ENCODE peak calls at places on chromosomes 2 and 18, in seven cellular contexts. One of them, this sample, is unnamed.

GRCh38 chr2:186195726-186196125 is 290.3 kb upstream of the ZC3H15 start:
- DNase-seq in sigmoid colon: no peak
- DNase-seq in foreskin keratinocyte: no peak
- DNase-seq in cardiac muscle cell: no peak
- DNase-seq in astrocyte: no peak
- DNase-seq in Peyer's patch: no peak
- DNase-seq in nephron progenitor cell: no peak
- DNase-seq in this sample: no peak

GRCh38 chr2:27705851-27706622 is 42.3 kb downstream of the SLC4A1AP start:
- DNase-seq in Peyer's patch: no peak
- DNase-seq in nephron progenitor cell: no peak
- DNase-seq in astrocyte: peak; percentile 100
- DNase-seq in cardiac muscle cell: peak; percentile 93
- DNase-seq in sigmoid colon: peak; percentile 75
- DNase-seq in foreskin keratinocyte: peak; percentile 100
- DNase-seq in this sample: peak; percentile 84

GRCh38 chr2:136809987-136810386 is 44.6 kb downstream of the THSD7B start:
- DNase-seq in nephron progenitor cell: no peak
- DNase-seq in sigmoid colon: no peak
- DNase-seq in Peyer's patch: no peak
- DNase-seq in astrocyte: no peak
- DNase-seq in foreskin keratinocyte: no peak
- DNase-seq in cardiac muscle cell: no peak
- DNase-seq in this sample: no peak

GRCh38 chr18:4842287-4842686 is 354.8 kb downstream of the AKAIN1 start:
- DNase-seq in nephron progenitor cell: no peak
- DNase-seq in foreskin keratinocyte: peak; percentile 95
- DNase-seq in cardiac muscle cell: no peak
- DNase-seq in sigmoid colon: no peak
- DNase-seq in astrocyte: no peak
- DNase-seq in Peyer's patch: no peak
- DNase-seq in this sample: no peak

GRCh38 chr2:33133436-33133835 is 186.7 kb downstream of the LTBP1 start:
- DNase-seq in foreskin keratinocyte: no peak
- DNase-seq in sigmoid colon: peak; percentile 71
- DNase-seq in astrocyte: peak; percentile 45
- DNase-seq in nephron progenitor cell: no peak
- DNase-seq in cardiac muscle cell: peak; percentile 64
- DNase-seq in Peyer's patch: no peak
- DNase-seq in this sample: no peak

GRCh38 chr2:156896294-156896693 is 361.2 kb upstream of the GALNT5 start:
- DNase-seq in cardiac muscle cell: no peak
- DNase-seq in astrocyte: peak; percentile 70
- DNase-seq in nephron progenitor cell: no peak
- DNase-seq in sigmoid colon: no peak
- DNase-seq in foreskin keratinocyte: peak; percentile 74
- DNase-seq in Peyer's patch: no peak
- DNase-seq in this sample: no peak

GRCh38 chr2:199742884-199743283 is 108.1 kb downstream of the FTCDNL1 start:
- DNase-seq in foreskin keratinocyte: no peak
- DNase-seq in nephron progenitor cell: no peak
- DNase-seq in astrocyte: no peak
- DNase-seq in Peyer's patch: no peak
- DNase-seq in cardiac muscle cell: no peak
- DNase-seq in sigmoid colon: no peak
- DNase-seq in this sample: no peak

GRCh38 chr18:76377359-76377756 is 117.7 kb downstream of the ZNF516 start:
- DNase-seq in cardiac muscle cell: no peak
- DNase-seq in astrocyte: no peak
- DNase-seq in foreskin keratinocyte: no peak
- DNase-seq in nephron progenitor cell: no peak
- DNase-seq in sigmoid colon: peak; percentile 74
- DNase-seq in Peyer's patch: no peak
- DNase-seq in this sample: peak; percentile 50

GRCh38 chr18:712401-713134 is at the start of gene ENOSF1:
- DNase-seq in nephron progenitor cell: peak; percentile 85
- DNase-seq in Peyer's patch: peak; percentile 56
- DNase-seq in sigmoid colon: peak; percentile 93
- DNase-seq in cardiac muscle cell: peak; percentile 94
- DNase-seq in foreskin keratinocyte: peak; percentile 71
- DNase-seq in astrocyte: peak; percentile 59
- DNase-seq in this sample: peak; percentile 91

GRCh38 chr2:9699139-9699823 is 68.5 kb upstream of the YWHAQ start:
- DNase-seq in nephron progenitor cell: no peak
- DNase-seq in sigmoid colon: peak; percentile 12
- DNase-seq in astrocyte: peak; percentile 83
- DNase-seq in foreskin keratinocyte: peak; percentile 74
- DNase-seq in Peyer's patch: no peak
- DNase-seq in cardiac muscle cell: peak; percentile 60
- DNase-seq in this sample: no peak

GRCh38 chr18:47996091-47996541 is 65.7 kb upstream of the SMAD2 start:
- DNase-seq in sigmoid colon: no peak
- DNase-seq in cardiac muscle cell: no peak
- DNase-seq in astrocyte: no peak
- DNase-seq in foreskin keratinocyte: no peak
- DNase-seq in Peyer's patch: no peak
- DNase-seq in nephron progenitor cell: no peak
- DNase-seq in this sample: no peak

GRCh38 chr2:30235008-30235655 is 3.8 kb downstream of the LBH start:
- DNase-seq in Peyer's patch: peak; percentile 50
- DNase-seq in nephron progenitor cell: no peak
- DNase-seq in foreskin keratinocyte: no peak
- DNase-seq in sigmoid colon: peak; percentile 62
- DNase-seq in astrocyte: no peak
- DNase-seq in cardiac muscle cell: no peak
- DNase-seq in this sample: peak; percentile 57

GRCh38 chr18:13604751-13605150 is 121.6 kb downstream of the FAM210A start:
- DNase-seq in cardiac muscle cell: no peak
- DNase-seq in foreskin keratinocyte: no peak
- DNase-seq in sigmoid colon: no peak
- DNase-seq in astrocyte: no peak
- DNase-seq in Peyer's patch: no peak
- DNase-seq in nephron progenitor cell: no peak
- DNase-seq in this sample: no peak

GRCh38 chr2:158414538-158414937 is 42.0 kb downstream of the CCDC148 start:
- DNase-seq in cardiac muscle cell: peak; percentile 21
- DNase-seq in sigmoid colon: no peak
- DNase-seq in nephron progenitor cell: no peak
- DNase-seq in astrocyte: peak; percentile 71
- DNase-seq in foreskin keratinocyte: peak; percentile 56
- DNase-seq in Peyer's patch: no peak
- DNase-seq in this sample: no peak

GRCh38 chr2:33034784-33035183 is 88.0 kb downstream of the LTBP1 start:
- DNase-seq in nephron progenitor cell: no peak
- DNase-seq in cardiac muscle cell: peak; percentile 62
- DNase-seq in sigmoid colon: no peak
- DNase-seq in foreskin keratinocyte: no peak
- DNase-seq in astrocyte: peak; percentile 56
- DNase-seq in Peyer's patch: no peak
- DNase-seq in this sample: no peak

GRCh38 chr18:79684787-79685186 is 5.2 kb downstream of the CTDP1 start:
- DNase-seq in Peyer's patch: no peak
- DNase-seq in astrocyte: no peak
- DNase-seq in cardiac muscle cell: peak; percentile 3
- DNase-seq in sigmoid colon: no peak
- DNase-seq in nephron progenitor cell: no peak
- DNase-seq in foreskin keratinocyte: no peak
- DNase-seq in this sample: no peak

GRCh38 chr2:97870396-97870843 is 125.3 kb downstream of the TMEM131 start:
- DNase-seq in foreskin keratinocyte: peak; percentile 76
- DNase-seq in sigmoid colon: no peak
- DNase-seq in nephron progenitor cell: no peak
- DNase-seq in cardiac muscle cell: peak; percentile 74
- DNase-seq in astrocyte: peak; percentile 94
- DNase-seq in Peyer's patch: peak; percentile 43
- DNase-seq in this sample: no peak

GRCh38 chr18:58491773-58492752 is 136.8 kb downstream of the ALPK2 start:
- DNase-seq in nephron progenitor cell: no peak
- DNase-seq in cardiac muscle cell: no peak
- DNase-seq in sigmoid colon: peak; percentile 46
- DNase-seq in astrocyte: no peak
- DNase-seq in Peyer's patch: no peak
- DNase-seq in foreskin keratinocyte: no peak
- DNase-seq in this sample: no peak
- TF ChIP-seq CTCF in nephron progenitor cell: no peak
- TF ChIP-seq CTCF in cardiac muscle cell: no peak
- TF ChIP-seq CTCF in sigmoid colon: no peak
- TF ChIP-seq CTCF in astrocyte: no peak
- TF ChIP-seq CTCF in Peyer's patch: no peak
- TF ChIP-seq CTCF in foreskin keratinocyte: peak; percentile 3
- TF ChIP-seq CTCF in this sample: no peak

GRCh38 chr2:69583434-69583833 is 60.1 kb downstream of the AAK1 start:
- DNase-seq in Peyer's patch: no peak
- DNase-seq in astrocyte: no peak
- DNase-seq in sigmoid colon: no peak
- DNase-seq in cardiac muscle cell: no peak
- DNase-seq in foreskin keratinocyte: no peak
- DNase-seq in nephron progenitor cell: no peak
- DNase-seq in this sample: no peak
- TF ChIP-seq CTCF in Peyer's patch: no peak
- TF ChIP-seq CTCF in astrocyte: no peak
- TF ChIP-seq CTCF in sigmoid colon: no peak
- TF ChIP-seq CTCF in cardiac muscle cell: no peak
- TF ChIP-seq CTCF in foreskin keratinocyte: no peak
- TF ChIP-seq CTCF in nephron progenitor cell: no peak
- TF ChIP-seq CTCF in this sample: no peak

GRCh38 chr2:240166761-240167587 is 26.5 kb upstream of the OTOS start:
- DNase-seq in astrocyte: no peak
- DNase-seq in cardiac muscle cell: no peak
- DNase-seq in sigmoid colon: peak; percentile 49
- DNase-seq in Peyer's patch: no peak
- DNase-seq in foreskin keratinocyte: no peak
- DNase-seq in nephron progenitor cell: no peak
- DNase-seq in this sample: peak; percentile 67
- TF ChIP-seq CTCF in astrocyte: no peak
- TF ChIP-seq CTCF in cardiac muscle cell: no peak
- TF ChIP-seq CTCF in sigmoid colon: no peak
- TF ChIP-seq CTCF in Peyer's patch: no peak
- TF ChIP-seq CTCF in foreskin keratinocyte: no peak
- TF ChIP-seq CTCF in nephron progenitor cell: no peak
- TF ChIP-seq CTCF in this sample: no peak

DNA sequence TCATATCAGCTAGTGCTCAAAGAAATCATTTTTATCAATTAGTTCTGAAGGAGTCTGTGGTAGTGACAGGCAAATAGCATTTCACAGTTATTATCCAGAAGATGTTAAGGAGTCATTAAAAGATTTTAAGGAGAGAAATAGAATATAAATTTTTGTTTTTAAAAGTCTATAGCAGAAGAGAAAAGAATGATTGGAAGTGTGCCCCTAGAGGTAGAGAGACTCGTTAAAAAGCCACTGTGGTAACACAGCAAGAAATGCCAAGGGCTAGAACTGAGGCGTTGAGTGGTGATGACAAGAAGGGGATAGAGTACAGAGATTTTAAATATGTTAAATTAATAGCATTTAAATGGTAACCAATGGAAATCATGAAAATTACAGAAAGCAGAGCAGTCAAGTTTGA is 78.3 kb downstream of the VWC2L start:
- DNase-seq in foreskin keratinocyte: no peak
- DNase-seq in Peyer's patch: no peak
- DNase-seq in sigmoid colon: no peak
- DNase-seq in cardiac muscle cell: no peak
- DNase-seq in nephron progenitor cell: no peak
- DNase-seq in astrocyte: no peak
- DNase-seq in this sample: no peak
- TF ChIP-seq CTCF in foreskin keratinocyte: peak; percentile 7
- TF ChIP-seq CTCF in Peyer's patch: no peak
- TF ChIP-seq CTCF in sigmoid colon: no peak
- TF ChIP-seq CTCF in cardiac muscle cell: no peak
- TF ChIP-seq CTCF in nephron progenitor cell: no peak
- TF ChIP-seq CTCF in astrocyte: no peak
- TF ChIP-seq CTCF in this sample: no peak

GRCh38 chr18:37484893-37485834 is 80.4 kb downstream of the CELF4 start:
- DNase-seq in sigmoid colon: no peak
- DNase-seq in foreskin keratinocyte: peak; percentile 32
- DNase-seq in Peyer's patch: no peak
- DNase-seq in nephron progenitor cell: peak; percentile 65
- DNase-seq in cardiac muscle cell: peak; percentile 73
- DNase-seq in astrocyte: no peak
- DNase-seq in this sample: no peak
- TF ChIP-seq CTCF in sigmoid colon: no peak
- TF ChIP-seq CTCF in foreskin keratinocyte: peak; percentile 64
- TF ChIP-seq CTCF in Peyer's patch: peak; percentile 26
- TF ChIP-seq CTCF in nephron progenitor cell: peak; percentile 24
- TF ChIP-seq CTCF in cardiac muscle cell: peak; percentile 29
- TF ChIP-seq CTCF in astrocyte: no peak
- TF ChIP-seq CTCF in this sample: no peak

GRCh38 chr2:34567128-34567527 is 968.0 kb upstream of the FAM98A start:
- DNase-seq in Peyer's patch: no peak
- DNase-seq in sigmoid colon: no peak
- DNase-seq in foreskin keratinocyte: no peak
- DNase-seq in astrocyte: no peak
- DNase-seq in nephron progenitor cell: no peak
- DNase-seq in cardiac muscle cell: no peak
- DNase-seq in this sample: no peak

DNA sequence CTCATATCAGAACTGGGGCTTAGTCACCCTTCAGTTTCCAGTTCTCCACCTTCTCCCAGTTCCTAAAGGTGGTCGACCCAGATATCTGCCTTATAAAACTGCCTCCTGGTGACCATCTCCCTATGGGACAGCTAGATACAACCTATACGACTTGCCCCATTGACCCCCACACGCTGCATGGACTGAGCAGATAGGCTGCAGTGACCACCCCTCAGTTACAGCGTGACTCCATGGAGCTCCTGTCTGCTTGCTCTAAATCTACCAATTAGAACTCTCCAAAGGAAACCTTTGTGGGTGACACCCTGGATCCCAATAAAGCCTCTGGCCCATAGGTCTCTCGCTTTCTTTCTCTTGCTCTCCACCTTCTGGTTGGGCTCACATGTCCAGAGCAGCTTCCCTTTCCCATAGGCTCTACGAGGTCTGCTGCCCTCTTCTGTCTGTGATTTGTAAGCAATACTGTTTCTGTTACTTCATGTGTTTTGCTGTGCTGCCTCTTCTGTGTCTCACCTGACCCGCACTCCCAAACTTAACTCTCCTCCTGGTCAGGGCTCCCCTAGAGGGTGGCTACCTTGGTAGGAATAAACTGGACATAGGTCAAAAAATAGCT is 971.3 kb upstream of the FAM98A start:
- DNase-seq in nephron progenitor cell: peak; percentile 14
- DNase-seq in astrocyte: no peak
- DNase-seq in foreskin keratinocyte: peak; percentile 61
- DNase-seq in sigmoid colon: no peak
- DNase-seq in cardiac muscle cell: no peak
- DNase-seq in Peyer's patch: no peak
- DNase-seq in this sample: no peak
- TF ChIP-seq CTCF in nephron progenitor cell: peak; percentile 31
- TF ChIP-seq CTCF in astrocyte: no peak
- TF ChIP-seq CTCF in foreskin keratinocyte: peak; percentile 66
- TF ChIP-seq CTCF in sigmoid colon: no peak
- TF ChIP-seq CTCF in cardiac muscle cell: no peak
- TF ChIP-seq CTCF in Peyer's patch: peak; percentile 32
- TF ChIP-seq CTCF in this sample: no peak